ENCODE peak calls at places on chromosomes 7 and 10, in four cellular contexts. G is K562, H is GM12878, M is HepG2. E is an unnamed sample.
A peak's percentile ranks its signal among the peaks of the same experiment; 100 is the strongest.

GRCh38 chr7:75702515-75702914 is 36.2 kb downstream of the HIP1 start:
- DNase-seq in G (no peak), H (no peak), M (no peak), E (no peak)

GRCh38 chr7:43535031-43535451 is 47.9 kb upstream of the STK17A start:
- DNase-seq in G (no peak), M (no peak), H (no peak), E (no peak)

GRCh38 chr10:16521311-16522016 is at the start of gene C1QL3:
- DNase-seq in G (no peak), M (no peak), H (no peak), E (no peak)

GRCh38 chr10:73768881-73769280 is 13.0 kb upstream of the CHCHD1 start:
- DNase-seq in M (no peak), G (no peak), H (no peak), E (no peak)

GRCh38 chr10:50988792-50989191 is 85.5 kb upstream of the PRKG1 start:
- DNase-seq in G (no peak), H (no peak), M (no peak), E (peak; percentile 19)

GRCh38 chr7:131103997-131104396 is 223.7 kb upstream of the MKLN1 start:
- DNase-seq in H (no peak), M (no peak), G (no peak), E (no peak)

GRCh38 chr7:123499211-123499968 is 35.0 kb downstream of the IQUB start:
- DNase-seq in G (no peak), H (no peak), M (no peak), E (no peak)

GRCh38 chr10:31098091-31098490 is 66.4 kb upstream of the ZNF438 start:
- DNase-seq in M (no peak), H (no peak), G (no peak), E (no peak)

GRCh38 chr10:100998183-100998990 is 1.2 kb upstream of the LZTS2 start:
- DNase-seq in M (peak; percentile 78), H (no peak), G (peak; percentile 65), E (peak; percentile 83)

GRCh38 chr10:11760861-11761260 is 18.7 kb downstream of the ECHDC3 start:
- DNase-seq in H (no peak), G (no peak), M (no peak), E (no peak)

GRCh38 chr10:5434017-5434753 is 21.8 kb downstream of the NET1 start:
- DNase-seq in H (no peak), G (peak; percentile 28), M (peak; percentile 41), E (peak; percentile 39)

GRCh38 chr7:33661430-33662160 is 243.7 kb upstream of the BMPER start:
- DNase-seq in G (no peak), M (no peak), H (no peak), E (no peak)

GRCh38 chr10:89442347-89442746 is 28.0 kb downstream of the IFIT5 start:
- DNase-seq in M (no peak), G (no peak), H (no peak), E (no peak)

GRCh38 chr7:64888901-64889685 is 14.0 kb upstream of the ZNF273 start:
- DNase-seq in H (no peak), G (no peak), M (no peak), E (no peak)

GRCh38 chr10:76397957-76398665 is 966.7 kb downstream of the LRMDA start:
- DNase-seq in H (no peak), M (no peak), G (no peak), E (no peak)

GRCh38 chr7:154868901-154869300 is 134.0 kb downstream of the PAXIP1 start:
- DNase-seq in G (no peak), M (no peak), H (no peak), E (no peak)

GRCh38 chr7:43467846-43468245 is 115.1 kb upstream of the STK17A start:
- DNase-seq in M (no peak), H (no peak), G (no peak), E (no peak)

GRCh38 chr10:132906106-132906505 is 36.3 kb downstream of the CFAP46 start:
- DNase-seq in H (no peak), G (no peak), M (no peak), E (no peak)

GRCh38 chr10:104657458-104657857 is 16.4 kb downstream of the SORCS3 start:
- DNase-seq in M (no peak), G (no peak), H (no peak), E (no peak)

GRCh38 chr10:100470367-100470766 is 7.6 kb downstream of the WNT8B start:
- DNase-seq in G (no peak), M (no peak), H (no peak), E (no peak)

GRCh38 chr10:97213431-97213830 is 27.7 kb upstream of the SLIT1 start:
- DNase-seq in H (no peak), M (no peak), G (no peak), E (no peak)

GRCh38 chr10:78973901-78974408 is 94.8 kb upstream of the ZMIZ1 start:
- DNase-seq in G (peak; percentile 80), H (no peak), M (peak; percentile 93), E (peak; percentile 60)

GRCh38 chr10:122861724-122862161 is 16.1 kb upstream of the CUZD1 start:
- DNase-seq in M (no peak), H (no peak), G (no peak), E (no peak)

GRCh38 chr10:72612203-72612826 is 13.6 kb downstream of the MICU1 start:
- DNase-seq in G (no peak), H (no peak), M (no peak), E (peak; percentile 23)

GRCh38 chr10:1050555-1050954 is 1.6 kb upstream of the IDI1 start:
- DNase-seq in M (peak; percentile 75), H (no peak), G (no peak), E (no peak)

GRCh38 chr7:150974468-150975391 is 3.4 kb downstream of the KCNH2 start:
- DNase-seq in M (no peak), G (peak; percentile 97), H (no peak), E (peak; percentile 75)

GRCh38 chr10:21021843-21022594 is 124.9 kb upstream of the NEBL start:
- DNase-seq in H (no peak), M (peak; percentile 44), G (no peak), E (peak; percentile 31)

DNA sequence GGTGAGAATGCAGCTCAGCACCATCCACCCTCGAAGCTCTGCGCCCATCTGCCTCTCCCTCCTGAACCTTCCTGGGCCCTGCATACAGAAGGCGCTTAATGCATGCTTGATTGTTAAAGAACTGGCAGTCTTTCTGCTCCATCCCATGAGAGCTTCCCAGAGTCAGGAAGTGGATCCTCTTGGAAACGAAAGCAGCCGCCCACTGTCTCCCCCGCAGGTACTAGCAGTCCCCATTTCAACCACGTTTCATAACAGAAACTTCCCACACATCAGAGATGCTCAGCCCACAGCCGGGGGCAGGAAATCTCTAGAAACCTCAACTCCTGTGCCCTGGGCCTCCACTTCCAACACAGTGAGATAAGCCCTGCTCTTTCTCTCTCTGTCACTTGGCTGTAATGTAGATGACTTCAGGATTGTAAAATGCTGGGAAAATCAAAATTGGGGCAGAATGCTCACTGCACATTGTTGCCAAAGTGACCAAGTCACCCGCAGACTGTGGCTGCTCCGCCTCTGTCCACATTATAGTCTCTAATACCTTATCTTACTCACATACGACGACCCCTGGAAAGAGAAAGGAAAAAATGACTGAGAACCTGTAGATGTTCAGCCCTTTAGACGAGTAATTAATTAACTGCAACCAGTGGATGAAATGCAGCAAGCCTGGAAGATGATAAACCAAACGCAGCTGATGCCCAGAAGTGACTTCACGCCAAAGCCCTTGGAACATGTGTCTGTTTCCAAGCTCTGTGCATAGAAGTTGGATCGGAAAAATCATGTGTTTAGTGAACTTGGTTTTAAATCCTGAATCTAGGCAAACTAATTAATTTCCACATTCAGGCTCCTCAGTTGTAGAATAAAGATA is 28.5 kb downstream of the GSDME start:
- DNase-seq in H (no peak), G (no peak), M (no peak), E (no peak)
- TF ChIP-seq FOXK2 in H (no peak), G (no peak), M (no peak), E (no peak)

DNA sequence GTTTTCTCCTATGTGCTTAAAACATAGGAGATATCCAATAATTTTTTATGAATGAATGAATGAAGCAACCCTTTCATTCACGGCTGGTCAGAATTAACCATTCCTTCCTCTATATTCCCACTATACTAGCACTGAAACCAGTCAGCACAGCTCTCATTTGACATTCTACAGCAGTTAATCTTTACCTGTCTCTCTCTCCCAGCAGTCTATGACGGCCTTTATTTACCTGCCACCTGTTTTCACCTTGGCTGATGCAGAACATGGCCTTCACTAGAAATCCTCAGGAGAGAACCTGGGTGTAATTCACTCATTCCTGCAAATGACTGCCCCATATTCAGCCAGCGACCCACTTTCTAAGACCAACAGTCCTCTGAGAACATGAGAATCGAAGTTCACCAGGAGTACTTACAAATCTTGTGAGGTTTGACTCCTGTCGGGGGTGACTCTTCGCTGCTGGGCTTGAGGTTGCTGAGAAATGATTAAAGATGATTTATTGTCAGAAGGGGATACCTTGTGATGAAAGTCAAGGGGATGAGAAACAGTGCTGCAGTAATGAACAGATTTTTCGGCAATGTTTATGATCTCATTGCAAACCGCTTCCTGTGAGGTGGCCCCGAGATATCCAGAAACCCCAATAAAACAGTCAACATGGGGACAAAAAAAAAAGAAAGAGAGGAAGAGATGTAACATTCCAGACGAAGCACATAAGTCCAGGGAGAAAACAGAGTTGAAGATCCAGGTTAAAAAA is 30.9 kb upstream of the PDLIM1 start:
- DNase-seq in G (no peak), M (no peak), H (no peak), E (no peak)
- TF ChIP-seq FOXM1 in G (no peak), M (no peak), H (no peak), E (no peak)

GRCh38 chr7:45241339-45242109 is 83.9 kb downstream of the RAMP3 start:
- DNase-seq in H (no peak), G (peak; percentile 58), M (no peak), E (no peak)
- TF ChIP-seq TARDBP in H (no peak), G (no peak), M (no peak), E (no peak)

GRCh38 chr7:116354546-116355422 is 144.4 kb downstream of the TES start:
- DNase-seq in H (no peak), G (no peak), M (peak; percentile 12), E (no peak)
- TF ChIP-seq FOXK2 in H (no peak), G (no peak), M (no peak), E (no peak)

GRCh38 chr7:157703131-157703530 is 366.3 kb downstream of the DNAJB6 start:
- DNase-seq in H (no peak), M (no peak), G (no peak), E (no peak)
- TF ChIP-seq FOXM1 in H (no peak), M (no peak), G (no peak), E (no peak)

DNA sequence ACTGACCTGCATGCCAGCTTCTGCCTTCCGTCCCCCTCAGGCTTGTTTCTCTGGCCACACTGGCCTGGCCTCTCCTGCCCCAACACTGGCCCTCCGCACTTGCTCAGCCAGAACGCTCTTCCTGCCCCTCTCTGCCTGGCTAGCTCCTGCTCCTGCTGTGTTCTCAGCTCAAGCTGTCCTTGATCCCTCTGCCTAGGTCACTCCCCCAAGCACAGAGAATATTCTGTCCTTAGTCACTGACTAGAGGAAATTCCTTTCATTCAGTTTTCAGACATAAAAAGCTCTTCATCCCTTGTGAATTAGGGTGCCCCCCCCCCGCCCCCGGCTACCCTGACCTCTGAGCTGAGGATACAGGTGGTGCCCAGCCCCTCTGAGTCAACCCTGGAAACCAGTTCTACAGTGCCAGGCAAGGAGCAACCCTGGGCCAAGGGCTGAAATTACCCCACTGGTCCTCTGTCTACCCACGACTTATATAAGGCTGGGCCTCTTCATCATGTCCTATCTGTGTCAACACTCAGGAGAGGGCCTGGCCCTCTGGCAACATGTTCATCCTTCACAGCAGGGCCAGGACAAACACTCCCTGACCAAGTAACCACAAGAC is 6.6 kb upstream of the SGPL1 start:
- DNase-seq in M (peak; percentile 17), G (no peak), H (no peak), E (no peak)
- TF ChIP-seq TARDBP in M (no peak), G (no peak), H (no peak), E (no peak)

E was measured in HEK293T.